ENCODE peak calls at places on chromosomes 4 and X, in eight cellular contexts. N is osteoblast, Q is neural progenitor cell, O is mucosa of descending colon, S is mammary epithelial cell, L is colonic mucosa, Z is pancreas, M is BE2C. C is an unnamed sample. For H3K36me3, the result is how much of the 10 kb centered on the place peaks cover.

GRCh38 chr4:112167790-112168189 is 22.5 kb downstream of the FAM241A start:
- DNase-seq in Q (no peak), O (no peak), S (peak), N (no peak), Z (no peak), M (no peak), L (no peak), C (no peak)

GRCh38 chr4:11698846-11699590 is 270.3 kb upstream of the HS3ST1 start:
- DNase-seq in Z (no peak), Q (no peak), O (no peak), L (no peak), N (peak), S (peak), M (no peak), C (no peak)

GRCh38 chr4:176841730-176842129 is 49.0 kb upstream of the VEGFC start:
- DNase-seq in Z (no peak), Q (no peak), S (peak), N (peak), M (no peak), O (no peak), L (no peak), C (no peak)

GRCh38 chr4:151801547-151802516 is 41.0 kb upstream of the GATB start:
- DNase-seq in N (peak), L (peak), Z (peak), M (peak), S (no peak), O (peak), Q (peak), C (peak)

GRCh38 chr4:184294734-184295133 is 77.1 kb upstream of the ENPP6 start:
- DNase-seq in Z (no peak), L (peak), Q (no peak), M (no peak), S (no peak), N (no peak), O (no peak), C (no peak)

GRCh38 chr4:113435893-113436292 is 325.6 kb downstream of the CAMK2D start:
- DNase-seq in M (peak), S (peak), Z (no peak), N (peak), O (no peak), L (peak), Q (no peak), C (peak)

GRCh38 chr4:123986268-123986798 is 589.7 kb downstream of the SPRY1 start:
- DNase-seq in Z (no peak), M (no peak), S (peak), O (no peak), Q (no peak), L (peak), N (peak), C (no peak)

GRCh38 chr4:72706633-72707032 is 137.6 kb upstream of the ADAMTS3 start:
- DNase-seq in O (no peak), Z (no peak), L (no peak), Q (no peak), N (no peak), S (no peak), M (no peak), C (no peak)

GRCh38 chr4:80538276-80538926 is 202.9 kb downstream of the CFAP299 start:
- DNase-seq in M (no peak), L (no peak), N (no peak), S (peak), Z (no peak), O (no peak), Q (no peak), C (no peak)

GRCh38 chrX:119453202-119453601 is 15.0 kb upstream of the SLC25A5 start:
- DNase-seq in S (no peak), O (no peak), N (no peak), L (no peak), Z (no peak), Q (no peak), M (no peak), C (peak)

GRCh38 chrX:16491461-16491860 is 158.5 kb upstream of the S100G start:
- DNase-seq in L (no peak), S (no peak), M (no peak), Z (no peak), N (no peak), O (no peak), Q (peak), C (no peak)

GRCh38 chr4:150641604-150642003 is 59.7 kb downstream of the MAB21L2 start:
- DNase-seq in Q (no peak), N (no peak), L (no peak), O (no peak), M (no peak), Z (no peak), S (no peak), C (no peak)

GRCh38 chrX:7132335-7133035 is 15.0 kb upstream of the STS start:
- DNase-seq in S (peak), Z (peak), N (peak), L (peak), M (peak), Q (peak), O (peak), C (peak)
- TF ChIP-seq CTCF in S (peak), Z (no peak), N (peak), L (peak), M (peak), Q (peak), O (no peak), C (peak)

GRCh38 chr4:186596850-186597390 is 41.6 kb upstream of the MTNR1A start:
- DNase-seq in M (no peak), Q (no peak), Z (no peak), S (no peak), O (no peak), N (no peak), L (no peak), C (no peak)

GRCh38 chr4:186593587-186593973 is 38.2 kb upstream of the MTNR1A start:
- DNase-seq in Q (no peak), L (no peak), N (no peak), O (no peak), Z (no peak), S (no peak), M (no peak), C (no peak)

GRCh38 chr4:186599483-186599882 is 44.1 kb upstream of the MTNR1A start:
- DNase-seq in L (no peak), S (no peak), N (no peak), Z (no peak), M (no peak), Q (no peak), O (no peak), C (no peak)

GRCh38 chr4:186598686-186599085 is 43.3 kb upstream of the MTNR1A start:
- DNase-seq in Q (no peak), O (no peak), M (no peak), Z (no peak), S (no peak), L (no peak), N (no peak), C (no peak)

GRCh38 chr4:186596346-186596745 is 41.0 kb upstream of the MTNR1A start:
- DNase-seq in O (no peak), Q (no peak), Z (no peak), N (no peak), S (no peak), M (no peak), L (no peak), C (no peak)
- H3K36me3 ChIP-seq in O (under half), Q (under half), Z (under half), N (half or more), S (half or more), M (under half), L (under half), C (half or more)

GRCh38 chr4:41853973-41854372 is 81.3 kb upstream of the TMEM33 start:
- DNase-seq in L (no peak), S (no peak), Z (no peak), M (no peak), Q (no peak), N (no peak), O (no peak), C (no peak)
- TF ChIP-seq CTCF in L (no peak), S (peak), Z (no peak), M (peak), Q (peak), N (peak), O (no peak), C (peak)

DNA sequence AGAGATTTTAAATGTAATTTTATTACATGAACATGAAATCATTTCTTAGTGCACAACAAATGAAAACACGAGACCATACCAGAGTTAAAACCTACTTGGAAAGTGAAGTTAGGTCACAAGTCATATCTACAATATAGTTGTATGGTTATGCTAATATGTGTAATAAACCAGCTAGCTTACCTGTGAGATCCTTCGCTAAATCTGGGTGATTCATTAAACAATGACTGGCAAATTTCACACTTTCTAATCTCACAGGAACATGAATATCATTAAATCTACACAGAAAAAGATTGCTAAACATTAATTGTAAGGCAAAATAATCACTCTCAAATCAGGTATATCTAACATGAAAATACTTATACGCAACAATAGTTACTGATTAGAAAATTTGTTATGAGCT is 67.6 kb downstream of the PDS5A start:
- DNase-seq in L (no peak), N (no peak), O (no peak), Q (no peak), M (no peak), Z (no peak), S (no peak), C (no peak)
- H3K36me3 ChIP-seq in L (under half), N (under half), O (under half), Q (under half), M (under half), Z (under half), S (under half), C (half or more)

C was measured in endodermal cell.